ENCODE peak calls at places on chromosomes 7 and 10, in eight cellular contexts. U is HFF-Myc, M is cardiac fibroblast, D is breast epithelium, H is astrocyte of the spinal cord, J is AG04450, P is upper lobe of right lung, A is uterus. I is an unnamed sample.

GRCh38 chr10:4883079-4883739 is 57.2 kb downstream of the AKR1E2 start:
- DNase-seq in U (no peak), M (peak; percentile 76), D (no peak), H (peak; percentile 15), J (peak; percentile 48), P (no peak), A (no peak), I (no peak)

GRCh38 chr7:80189638-80190037 is 55.0 kb downstream of the GNAI1 start:
- DNase-seq in U (no peak), M (no peak), D (no peak), H (no peak), J (no peak), P (no peak), A (no peak), I (no peak)

GRCh38 chr7:3106353-3106752 is 62.7 kb upstream of the CARD11 start:
- DNase-seq in U (no peak), M (no peak), D (peak; percentile 6), H (no peak), J (no peak), P (no peak), A (no peak), I (no peak)

GRCh38 chr10:50325449-50326188 is 74.3 kb upstream of the ASAH2 start:
- DNase-seq in U (peak; percentile 92), M (peak; percentile 97), D (no peak), H (peak; percentile 97), J (peak; percentile 91), P (peak; percentile 58), A (peak; percentile 69), I (peak; percentile 96)

GRCh38 chr7:105718511-105718925 is 137.2 kb upstream of the EFCAB10 start:
- DNase-seq in U (no peak), M (no peak), D (no peak), H (no peak), J (no peak), P (no peak), A (no peak), I (no peak)

GRCh38 chr10:70174058-70174741 is 3.9 kb upstream of the SAR1A start:
- DNase-seq in U (no peak), M (peak; percentile 46), D (no peak), H (no peak), J (no peak), P (no peak), A (no peak), I (no peak)

GRCh38 chr7:26305048-26305868 is 13.6 kb downstream of the SNX10 start:
- DNase-seq in U (no peak), M (no peak), D (no peak), H (no peak), J (no peak), P (no peak), A (no peak), I (no peak)

GRCh38 chr10:7432884-7433726 is 22.3 kb upstream of the SFMBT2 start:
- DNase-seq in U (no peak), M (no peak), D (no peak), H (peak; percentile 15), J (no peak), P (no peak), A (no peak), I (no peak)

GRCh38 chr7:21318190-21318915 is 109.5 kb upstream of the SP4 start:
- DNase-seq in U (no peak), M (peak; percentile 38), D (no peak), H (peak; percentile 6), J (no peak), P (no peak), A (no peak), I (no peak)

GRCh38 chr7:10889266-10889898 is 84.3 kb upstream of the PHF14 start:
- DNase-seq in U (peak; percentile 12), M (peak; percentile 63), D (no peak), H (peak; percentile 58), J (peak; percentile 8), P (no peak), A (peak; percentile 26), I (peak; percentile 40)

GRCh38 chr7:73715648-73716317 is 3.7 kb downstream of the STX1A start:
- DNase-seq in U (peak; percentile 74), M (peak; percentile 98), D (no peak), H (peak; percentile 95), J (peak; percentile 82), P (no peak), A (no peak), I (peak; percentile 48)

GRCh38 chr10:95334793-95335120 is 44.0 kb upstream of the PDLIM1 start:
- DNase-seq in U (no peak), M (no peak), D (no peak), H (no peak), J (no peak), P (no peak), A (no peak), I (no peak)

GRCh38 chr10:15088428-15089261 is at the start of gene ACBD7:
- DNase-seq in U (no peak), M (peak; percentile 73), D (peak; percentile 72), H (peak; percentile 83), J (peak; percentile 21), P (peak; percentile 87), A (peak; percentile 61), I (peak; percentile 42)
- TF ChIP-seq CTCF in U (peak; percentile 14), M (peak; percentile 29), D (peak; percentile 35), H (peak; percentile 29), J (peak; percentile 33), P (peak; percentile 66), A (peak; percentile 52), I (peak; percentile 45)

GRCh38 chr10:52997007-52997406 is 224.4 kb upstream of the MBL2 start:
- DNase-seq in U (no peak), M (no peak), D (no peak), H (no peak), J (no peak), P (no peak), A (no peak), I (no peak)
- H3K4me3 ChIP-seq in U (no peak overlapping the region), M (no peak overlapping the region), D (no peak overlapping the region), H (no peak overlapping the region), J (no peak overlapping the region), P (no peak overlapping the region), A (no peak overlapping the region), I (no peak overlapping the region)

GRCh38 chr7:125383324-125383723 is 453.7 kb upstream of the POT1 start:
- DNase-seq in U (no peak), M (no peak), D (no peak), H (no peak), J (no peak), P (no peak), A (no peak), I (no peak)
- TF ChIP-seq CTCF in U (no peak), M (no peak), D (no peak), H (no peak), J (no peak), P (no peak), A (no peak), I (no peak)

GRCh38 chr7:43868681-43869017 is 668 bp downstream of the MRPS24 start:
- DNase-seq in U (no peak), M (no peak), D (no peak), H (no peak), J (no peak), P (no peak), A (no peak), I (no peak)

GRCh38 chr7:43870316-43870715 is 999 bp upstream of the MRPS24 start:
- DNase-seq in U (no peak), M (no peak), D (no peak), H (no peak), J (no peak), P (no peak), A (no peak), I (no peak)

GRCh38 chr7:43869898-43870240 is 552 bp upstream of the MRPS24 start:
- DNase-seq in U (peak; percentile 69), M (peak; percentile 96), D (no peak), H (peak; percentile 88), J (peak; percentile 86), P (no peak), A (peak; percentile 68), I (peak; percentile 73)

GRCh38 chr7:43869018-43869897 is at the start of gene MRPS24:
- DNase-seq in U (peak; percentile 77), M (peak; percentile 96), D (peak; percentile 95), H (peak; percentile 96), J (peak; percentile 91), P (peak; percentile 98), A (peak; percentile 97), I (peak; percentile 87)

DNA sequence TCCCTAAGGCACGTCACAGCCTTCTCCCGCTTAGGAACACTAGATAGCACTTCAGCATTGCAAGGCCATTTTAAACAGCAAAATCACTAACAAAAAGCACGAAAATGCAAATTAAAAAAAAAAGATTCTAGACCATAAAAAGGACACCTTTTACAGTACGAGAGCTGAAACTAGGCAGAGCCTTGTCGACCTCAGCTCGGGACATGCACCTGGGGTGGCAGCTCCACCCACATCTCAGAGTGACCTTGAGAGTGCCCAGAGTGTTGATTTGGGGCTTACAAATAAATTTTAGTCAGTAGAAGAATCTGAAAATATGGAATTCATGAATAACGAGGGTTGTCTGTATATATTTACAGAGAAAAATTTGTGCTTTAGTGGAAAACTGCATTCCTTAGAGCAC is 1.1 kb downstream of the MRPS24 start:
- DNase-seq in U (no peak), M (no peak), D (no peak), H (no peak), J (no peak), P (no peak), A (no peak), I (no peak)
- H3K4me3 ChIP-seq in U (peak overlapping the region; percentile 81), M (peak overlapping the region; percentile 79), D (peak overlapping the region; percentile 88), H (peak overlapping the region; percentile 71), J (peak overlapping the region; percentile 89), P (peak overlapping the region; percentile 72), A (peak overlapping the region; percentile 85), I (peak overlapping the region; percentile 60)

GRCh38 chr7:87797798-87798403 is 78.3 kb downstream of the SLC25A40 start:
- DNase-seq in U (peak; percentile 26), M (peak; percentile 72), D (no peak), H (peak; percentile 51), J (peak; percentile 7), P (no peak), A (no peak), I (peak; percentile 22)
- TF ChIP-seq CTCF in U (peak; percentile 38), M (peak; percentile 49), D (peak; percentile 72), H (peak; percentile 51), J (peak; percentile 63), P (peak; percentile 62), A (peak; percentile 55), I (peak; percentile 56)

GRCh38 chr10:2541176-2541575 is 526.2 kb upstream of the PFKP start:
- DNase-seq in U (no peak), M (no peak), D (no peak), H (no peak), J (no peak), P (no peak), A (no peak), I (no peak)
- H3K4me3 ChIP-seq in U (no peak overlapping the region), M (no peak overlapping the region), D (no peak overlapping the region), H (no peak overlapping the region), J (no peak overlapping the region), P (no peak overlapping the region), A (no peak overlapping the region), I (no peak overlapping the region)

DNA sequence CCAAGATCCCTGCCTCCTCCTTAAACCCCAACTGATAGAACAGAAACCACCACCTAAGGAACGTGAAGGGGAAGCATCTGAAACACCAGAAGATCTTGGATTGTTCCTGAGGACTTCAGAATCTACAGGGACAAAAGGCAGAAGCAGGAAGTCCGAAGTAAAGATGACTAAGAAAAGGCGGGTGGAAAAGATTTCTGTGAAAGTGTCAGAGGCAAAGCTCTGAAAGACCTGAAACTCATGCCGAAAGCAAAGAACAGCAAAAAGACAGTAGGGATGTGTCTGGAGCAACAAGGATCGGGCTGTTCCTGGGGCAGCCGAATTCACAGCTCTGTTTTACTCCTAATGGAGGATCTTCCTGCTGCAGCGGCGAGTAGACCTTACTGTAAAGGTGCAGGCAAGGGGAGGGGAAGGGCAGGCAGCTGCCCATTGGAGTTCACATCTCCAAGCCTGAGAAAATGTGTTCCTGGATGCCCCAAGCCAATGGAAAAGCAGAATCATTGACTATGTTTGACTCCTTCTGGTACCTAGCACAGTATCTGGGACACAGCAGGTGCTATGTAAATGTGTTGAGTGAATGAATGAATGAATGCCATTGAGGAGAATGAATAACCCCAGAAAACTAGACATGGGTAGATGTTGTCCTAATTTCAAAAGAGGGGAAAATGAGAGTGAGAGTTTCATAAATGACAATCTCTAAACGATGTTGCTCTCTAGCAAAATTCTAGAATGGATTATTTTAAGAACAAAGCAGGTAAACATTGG is 40.4 kb downstream of the PDIA4 start:
- DNase-seq in U (no peak), M (no peak), D (no peak), H (no peak), J (no peak), P (no peak), A (no peak), I (no peak)
- TF ChIP-seq CTCF in U (no peak), M (no peak), D (no peak), H (no peak), J (no peak), P (no peak), A (no peak), I (no peak)

I was measured in astrocyte of the cerebellum.